ENCODE peak calls at places on chromosome 6, in seven cellular contexts. B is transverse colon; S is stimulated activated CD4-positive, alpha-beta T cell treated with anti-CD3 and anti-CD28 coated beads, Interleukin-15, amount 100 ng/mL, for 24 hours; E is Calu3; C is effector CD8-positive, alpha-beta T cell; K is occipital lobe; U is RWPE1. J is an unnamed sample.

GRCh38 chr6:9540534-9541126 is 874.2 kb downstream of the TFAP2A start:
- DNase-seq in E (no peak), C (no peak), S (no peak), B (no peak), U (peak), K (no peak), J (peak)

GRCh38 chr6:14354919-14355572 is 237.5 kb downstream of the CD83 start:
- DNase-seq in B (peak), C (no peak), E (peak), K (no peak), U (peak), S (peak), J (peak)

GRCh38 chr6:125314019-125314581 is 12.3 kb upstream of the HDDC2 start:
- DNase-seq in C (no peak), B (peak), E (peak), K (peak), S (peak), U (peak), J (peak)

GRCh38 chr6:97399208-97399607 is 116.2 kb upstream of the MMS22L start:
- DNase-seq in U (no peak), K (no peak), C (no peak), B (no peak), S (no peak), E (no peak), J (no peak)

GRCh38 chr6:89144358-89145041 is 1.4 kb upstream of the PM20D2 start:
- DNase-seq in K (no peak), C (no peak), S (no peak), B (no peak), U (no peak), E (no peak), J (no peak)

GRCh38 chr6:154258064-154258757 is 98.4 kb downstream of the IPCEF1 start:
- DNase-seq in K (no peak), C (no peak), B (no peak), E (no peak), S (no peak), U (no peak), J (peak)

GRCh38 chr6:8059129-8059528 is 5.1 kb downstream of the BLOC1S5 start:
- DNase-seq in E (no peak), B (no peak), C (no peak), S (no peak), K (no peak), U (no peak), J (peak)

GRCh38 chr6:53585208-53585903 is 40.5 kb upstream of the GCLC start:
- DNase-seq in S (no peak), K (no peak), C (no peak), U (no peak), B (no peak), E (no peak), J (no peak)

GRCh38 chr6:143583542-143584330 is 72.2 kb upstream of the FUCA2 start:
- DNase-seq in K (no peak), B (no peak), U (no peak), E (no peak), S (no peak), C (no peak), J (no peak)

GRCh38 chr6:11730645-11731044 is 48.0 kb downstream of the ADTRP start:
- DNase-seq in K (no peak), E (no peak), B (peak), C (no peak), S (peak), U (no peak), J (no peak)

GRCh38 chr6:56255370-56255769 is 8.0 kb upstream of the COL21A1 start:
- DNase-seq in C (no peak), U (no peak), S (no peak), K (peak), E (no peak), B (no peak), J (no peak)

GRCh38 chr6:42136508-42137191 is 5.8 kb downstream of the C6orf132 start:
- DNase-seq in B (peak), S (peak), K (no peak), C (no peak), U (peak), E (peak), J (peak)

GRCh38 chr6:40807484-40807883 is 220.3 kb upstream of the LRFN2 start:
- DNase-seq in E (no peak), K (no peak), C (no peak), B (no peak), S (no peak), U (no peak), J (peak)

GRCh38 chr6:57190140-57190539 is 18.0 kb downstream of the BAG2 start:
- DNase-seq in S (no peak), E (no peak), B (no peak), U (peak), C (no peak), K (no peak), J (no peak)

GRCh38 chr6:14533446-14533845 is 415.9 kb downstream of the CD83 start:
- DNase-seq in C (no peak), B (no peak), S (no peak), E (no peak), K (no peak), U (no peak), J (no peak)

GRCh38 chr6:42007286-42007685 is 43.0 kb upstream of the TAF8 start:
- DNase-seq in C (no peak), U (no peak), B (no peak), K (no peak), E (no peak), S (no peak), J (no peak)

GRCh38 chr6:99512033-99512432 is 3.2 kb downstream of the USP45 start:
- DNase-seq in U (no peak), E (no peak), B (no peak), C (no peak), K (no peak), S (no peak), J (peak)

GRCh38 chr6:5422321-5422915 is 161.1 kb downstream of the FARS2 start:
- DNase-seq in C (no peak), S (peak), U (peak), E (peak), K (no peak), B (peak), J (peak)

GRCh38 chr6:30707281-30707850 is 9.7 kb downstream of the MDC1 start:
- DNase-seq in U (no peak), C (no peak), K (no peak), S (no peak), B (no peak), E (peak), J (no peak)

GRCh38 chr6:28277746-28278145 is 3.6 kb upstream of the PGBD1 start:
- DNase-seq in E (no peak), B (no peak), C (no peak), U (no peak), S (no peak), K (no peak), J (no peak)

GRCh38 chr6:148462203-148462602 is 119.6 kb downstream of the SASH1 start:
- DNase-seq in S (no peak), B (no peak), U (no peak), K (no peak), C (no peak), E (no peak), J (no peak)

GRCh38 chr6:111727798-111728197 is 122.1 kb upstream of the TRAF3IP2 start:
- DNase-seq in S (no peak), K (no peak), U (no peak), E (no peak), C (no peak), B (no peak), J (no peak)

GRCh38 chr6:15659181-15659580 is 3.6 kb downstream of the DTNBP1 start:
- DNase-seq in U (no peak), E (no peak), C (no peak), K (no peak), S (no peak), B (no peak), J (no peak)

GRCh38 chr6:37429352-37429750 is 3.7 kb upstream of the CMTR1 start:
- DNase-seq in K (no peak), C (no peak), U (no peak), S (no peak), E (no peak), B (no peak), J (peak)

GRCh38 chr6:150685860-150686259 is 86.2 kb downstream of the PLEKHG1 start:
- DNase-seq in S (peak), U (no peak), B (peak), K (no peak), E (peak), C (no peak), J (peak)

GRCh38 chr6:167721291-167721690 is 105.4 kb upstream of the AFDN start:
- DNase-seq in K (no peak), U (no peak), S (no peak), B (no peak), E (no peak), C (no peak), J (no peak)

GRCh38 chr6:42010185-42010872 is 40.0 kb upstream of the TAF8 start:
- DNase-seq in S (peak), U (no peak), B (no peak), E (no peak), K (no peak), C (no peak), J (peak)

GRCh38 chr6:149071997-149072396 is 245.5 kb upstream of the TAB2 start:
- DNase-seq in E (no peak), K (no peak), S (no peak), U (no peak), C (no peak), B (no peak), J (no peak)

GRCh38 chr6:7685276-7685675 is 40.6 kb upstream of the BMP6 start:
- DNase-seq in S (no peak), K (no peak), C (no peak), B (no peak), U (no peak), E (no peak), J (no peak)

GRCh38 chr6:101398716-101399626 is 5.5 kb downstream of the GRIK2 start:
- DNase-seq in S (no peak), E (no peak), C (no peak), K (peak), B (no peak), U (no peak), J (no peak)

GRCh38 chr6:12957321-12958051 is 240.9 kb downstream of the PHACTR1 start:
- DNase-seq in S (peak), E (peak), K (peak), B (peak), U (peak), C (no peak), J (peak)

GRCh38 chr6:3068329-3069223 is at the start of gene RIPK1:
- DNase-seq in U (peak), B (peak), E (peak), S (peak), C (peak), K (peak), J (peak)

GRCh38 chr6:156396791-156397418 is 380.3 kb upstream of the ARID1B start:
- DNase-seq in E (no peak), K (no peak), B (no peak), U (no peak), C (no peak), S (peak), J (no peak)

J was measured in kidney tubule cell.